ENCODE peak calls at places on chromosomes 16 and 17, in nine cellular contexts. Q is IMR-90; T is brain microvascular endothelial cell; D is natural killer cell; B is coronary artery; X is right cardiac atrium; A is dermis blood vessel endothelial cell; U is H9; L is stimulated activated CD4-positive, alpha-beta T cell treated with anti-CD3 and anti-CD28 coated beads, Interleukin-4, amount 100 ng/mL, for 4 hours. Z is an unnamed sample.

GRCh38 chr17:53996131-53996530 is 173.4 kb downstream of the KIF2B start:
- DNase-seq in X (no peak), D (no peak), L (no peak), B (no peak), U (no peak), A (no peak), Q (no peak), T (no peak), Z (no peak)

GRCh38 chr16:79623076-79623475 is 22.5 kb upstream of the MAF start:
- DNase-seq in B (no peak), X (no peak), T (no peak), D (no peak), U (no peak), A (no peak), Q (no peak), L (no peak), Z (no peak)

GRCh38 chr17:34820166-34820920 is 140.9 kb downstream of the CCT6B start:
- DNase-seq in U (peak; percentile 59), B (no peak), L (no peak), A (no peak), X (no peak), Q (no peak), T (no peak), D (no peak), Z (no peak)

GRCh38 chr17:4980644-4981216 is 6.7 kb downstream of the CAMTA2 start:
- DNase-seq in U (peak; percentile 72), L (no peak), A (peak; percentile 77), B (no peak), T (peak; percentile 31), X (no peak), D (no peak), Q (peak; percentile 46), Z (peak; percentile 57)

GRCh38 chr17:44970136-44970737 is 2.1 kb upstream of the C1QL1 start:
- DNase-seq in D (no peak), X (peak; percentile 75), T (no peak), U (peak; percentile 72), L (peak; percentile 5), A (peak; percentile 29), B (no peak), Q (no peak), Z (peak; percentile 71)

GRCh38 chr17:40179923-40180659 is 2.8 kb downstream of the RAPGEFL1 start:
- DNase-seq in T (peak; percentile 63), L (no peak), Q (peak; percentile 70), D (no peak), A (peak; percentile 13), X (no peak), U (no peak), B (no peak), Z (peak; percentile 69)

GRCh38 chr17:15973016-15973415 is 26.5 kb downstream of the ZSWIM7 start:
- DNase-seq in D (no peak), L (no peak), X (no peak), B (no peak), U (no peak), Q (no peak), A (no peak), T (no peak), Z (no peak)

GRCh38 chr17:77619851-77620250 is 338.7 kb upstream of the TNRC6C start:
- DNase-seq in B (no peak), T (peak; percentile 80), X (no peak), Q (peak; percentile 86), A (no peak), D (no peak), U (no peak), L (no peak), Z (peak; percentile 37)

GRCh38 chr16:22624759-22625533 is 114.3 kb downstream of the NPIPB5 start:
- DNase-seq in U (no peak), T (no peak), D (no peak), X (no peak), B (no peak), L (no peak), A (no peak), Q (no peak), Z (no peak)

GRCh38 chr17:3800362-3801042 is 486 bp downstream of the ITGAE start:
- DNase-seq in D (no peak), X (no peak), B (no peak), T (no peak), L (no peak), A (no peak), U (no peak), Q (no peak), Z (no peak)

GRCh38 chr17:55533611-55534010 is 22.4 kb upstream of the SMIM36 start:
- DNase-seq in T (no peak), A (no peak), B (no peak), L (no peak), D (no peak), Q (peak; percentile 17), X (no peak), U (no peak), Z (no peak)

GRCh38 chr16:66261826-66262225 is 104.7 kb upstream of the CDH5 start:
- DNase-seq in Q (no peak), D (no peak), B (peak; percentile 41), A (no peak), X (no peak), L (no peak), T (no peak), U (no peak), Z (no peak)

GRCh38 chr16:84806256-84806889 is 13.4 kb upstream of the CRISPLD2 start:
- DNase-seq in T (peak; percentile 96), L (no peak), D (no peak), B (no peak), Q (peak; percentile 95), A (peak; percentile 90), U (no peak), X (peak; percentile 77), Z (peak; percentile 79)

GRCh38 chr17:4785311-4786110 is 653 bp downstream of the VMO1 start:
- DNase-seq in L (no peak), D (no peak), U (peak; percentile 41), X (peak; percentile 61), A (peak; percentile 25), B (no peak), Q (no peak), T (no peak), Z (no peak)